ENCODE peak calls at places on chromosomes 16 and 17, in four cellular contexts. T is PC-3, R is MM.1S, F is HCT116. X is an unnamed sample.

GRCh38 chr17:73432624-73433190 is 120.9 kb upstream of the CDC42EP4 start:
- DNase-seq in T (no peak), R (no peak), F (no peak), X (no peak)

GRCh38 chr16:9847146-9847545 is 335.1 kb downstream of the GRIN2A start:
- DNase-seq in T (no peak), R (no peak), F (no peak), X (peak; percentile 12)

GRCh38 chr17:42670199-42670924 is 6.4 kb downstream of the PLEKHH3 start:
- DNase-seq in T (no peak), R (peak; percentile 3), F (no peak), X (no peak)

GRCh38 chr16:11152205-11152604 is 103.8 kb downstream of the SOCS1 start:
- DNase-seq in T (no peak), R (no peak), F (no peak), X (no peak)

GRCh38 chr17:40417258-40417608 is 463 bp downstream of the TOP2A start:
- DNase-seq in T (no peak), R (peak; percentile 31), F (no peak), X (no peak)

GRCh38 chr17:51260960-51261958 is 913 bp downstream of the UTP18 start:
- DNase-seq in T (peak; percentile 70), R (peak; percentile 73), F (peak; percentile 35), X (no peak)

GRCh38 chr17:43898446-43898845 is 8.9 kb downstream of the MPP2 start:
- DNase-seq in T (no peak), R (no peak), F (no peak), X (no peak)

GRCh38 chr17:27339836-27340550 is 46.1 kb downstream of the WSB1 start:
- DNase-seq in T (peak; percentile 47), R (no peak), F (peak; percentile 78), X (no peak)

GRCh38 chr16:78277374-78277773 is 177.9 kb downstream of the WWOX start:
- DNase-seq in T (no peak), R (no peak), F (no peak), X (no peak)

GRCh38 chr16:48123104-48123788 is 32.5 kb downstream of the ABCC12 start:
- DNase-seq in T (peak; percentile 98), R (no peak), F (peak; percentile 85), X (peak; percentile 99)

GRCh38 chr16:57131351-57131970 is 39.1 kb downstream of the CPNE2 start:
- DNase-seq in T (no peak), R (no peak), F (no peak), X (no peak)

GRCh38 chr16:67530013-67530939 is 1.6 kb downstream of the RIPOR1 start:
- DNase-seq in T (peak; percentile 32), R (peak; percentile 53), F (no peak), X (peak; percentile 65)

GRCh38 chr17:27038676-27039075 is 255.2 kb upstream of the WSB1 start:
- DNase-seq in T (peak; percentile 14), R (no peak), F (peak; percentile 16), X (no peak)

GRCh38 chr16:66462912-66463311 is 35.8 kb downstream of the BEAN1 start:
- DNase-seq in T (no peak), R (no peak), F (no peak), X (peak; percentile 62)

GRCh38 chr16:67959520-67959919 is 8.9 kb downstream of the SLC12A4 start:
- DNase-seq in T (no peak), R (no peak), F (no peak), X (peak; percentile 31)

GRCh38 chr16:69324585-69325253 is 5.7 kb downstream of the PDF start:
- DNase-seq in T (no peak), R (no peak), F (no peak), X (no peak)

GRCh38 chr17:35804658-35805192 is 4.6 kb upstream of the TAF15 start:
- DNase-seq in T (peak; percentile 85), R (peak; percentile 86), F (peak; percentile 87), X (peak; percentile 78)

GRCh38 chr16:85123891-85124635 is 11.8 kb upstream of the CIBAR2 start:
- DNase-seq in T (peak; percentile 42), R (no peak), F (no peak), X (peak; percentile 85)

GRCh38 chr16:57961538-57961937 is 9.4 kb downstream of the CNGB1 start:
- DNase-seq in T (no peak), R (no peak), F (no peak), X (no peak)

GRCh38 chr17:67434061-67434525 is 57.0 kb downstream of the PITPNC1 start:
- DNase-seq in T (no peak), R (no peak), F (no peak), X (no peak)

GRCh38 chr17:56269509-56269908 is 116.2 kb downstream of the ANKFN1 start:
- DNase-seq in T (no peak), R (no peak), F (no peak), X (peak; percentile 22)

GRCh38 chr17:50440172-50440837 is 14.3 kb downstream of the ACSF2 start:
- DNase-seq in T (peak; percentile 38), R (no peak), F (no peak), X (no peak)

GRCh38 chr17:7650509-7651096 is at the start of gene ATP1B2:
- DNase-seq in T (peak; percentile 47), R (peak; percentile 54), F (no peak), X (no peak)

GRCh38 chr17:7654832-7655540 is 4.3 kb downstream of the ATP1B2 start:
- DNase-seq in T (no peak), R (no peak), F (no peak), X (peak; percentile 7)

GRCh38 chr17:7651097-7651958 is 602 bp downstream of the ATP1B2 start:
- DNase-seq in T (no peak), R (no peak), F (no peak), X (no peak)

GRCh38 chr17:7652659-7653343 is 2.1 kb downstream of the ATP1B2 start:
- DNase-seq in T (no peak), R (no peak), F (no peak), X (no peak)

GRCh38 chr17:7651959-7652658 is 1.4 kb downstream of the ATP1B2 start:
- DNase-seq in T (no peak), R (no peak), F (no peak), X (no peak)
- TF ChIP-seq EZH2 in T (no peak), R (no peak), F (no peak), X (peak; percentile 73)

GRCh38 chr17:78645421-78646295 is 68.5 kb upstream of the DNAH17 start:
- DNase-seq in T (peak; percentile 35), R (peak; percentile 27), F (no peak), X (no peak)
- H3K4me3 ChIP-seq in T (no peak overlapping the region), R (peak overlapping the region; percentile 32), F (no peak overlapping the region), X (no peak overlapping the region)

GRCh38 chr16:47110939-47111338 is 32.8 kb downstream of the NETO2 start:
- DNase-seq in T (peak; percentile 18), R (no peak), F (no peak), X (no peak)

GRCh38 chr16:47113130-47113529 is 30.6 kb downstream of the NETO2 start:
- DNase-seq in T (no peak), R (no peak), F (no peak), X (no peak)

DNA sequence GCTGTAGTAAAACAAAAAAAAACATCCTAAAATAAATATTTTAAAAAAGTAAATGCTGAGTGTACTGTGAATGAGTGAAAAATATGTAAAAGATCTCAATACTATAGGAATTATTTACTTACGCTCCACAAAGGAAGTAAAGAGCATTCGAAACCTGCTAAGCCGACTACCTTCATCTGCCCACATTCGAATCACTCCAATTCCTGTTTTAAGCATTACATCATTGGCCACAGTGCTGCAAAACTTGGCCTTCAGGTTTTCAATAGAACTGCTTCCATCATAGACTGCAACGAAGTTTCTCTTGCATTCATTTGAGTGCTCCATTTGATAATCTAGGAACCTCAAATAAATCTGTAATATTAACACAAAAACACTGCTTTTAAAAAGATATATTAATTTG is 34.4 kb downstream of the NETO2 start:
- DNase-seq in T (no peak), R (no peak), F (no peak), X (no peak)
- H3K4me1 ChIP-seq in T (no peaks in the 10 kb centered on the region), R (no peaks in the 10 kb centered on the region), F (no peaks in the 10 kb centered on the region), X (no peaks in the 10 kb centered on the region)

DNA sequence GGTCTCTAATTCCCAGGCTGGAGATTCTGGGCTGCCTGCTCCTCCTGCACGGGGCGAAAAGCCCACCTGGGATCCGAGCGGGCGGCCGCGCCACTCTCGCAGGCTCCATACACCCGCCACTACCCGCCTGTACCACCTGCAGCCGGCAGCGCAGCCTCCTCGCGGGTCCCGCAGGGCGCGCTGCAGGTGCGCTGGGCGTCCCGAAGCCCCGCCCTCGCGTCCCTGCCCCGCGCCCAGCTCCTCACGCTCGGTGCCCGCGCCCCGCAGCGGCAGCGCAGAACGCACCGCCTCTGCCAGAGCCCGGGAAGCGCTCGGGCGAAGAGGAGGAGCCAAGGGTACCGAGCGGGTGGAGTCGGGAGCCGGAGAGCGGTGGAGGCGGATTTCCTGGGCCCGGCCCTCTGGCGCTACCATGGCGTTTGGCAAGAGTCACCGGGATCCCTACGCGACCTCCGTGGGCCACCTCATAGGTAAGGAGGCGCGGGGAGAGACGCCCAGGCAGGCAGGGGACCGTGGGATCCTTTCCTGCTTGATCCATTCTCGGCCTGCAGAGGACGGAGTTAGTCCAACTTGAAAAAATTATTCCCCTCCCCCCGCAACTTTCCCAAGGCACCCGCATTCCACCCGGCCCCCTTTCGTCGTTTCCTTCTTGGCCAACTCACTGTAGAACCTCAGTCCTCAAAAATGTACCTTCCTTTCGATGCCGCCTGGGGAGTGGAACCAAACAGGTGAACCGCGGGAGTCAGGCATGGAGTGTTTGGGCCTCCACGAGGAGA is at the start of gene TOM1L1:
- DNase-seq in T (peak; percentile 96), R (peak; percentile 76), F (peak; percentile 86), X (peak; percentile 47)
- TF ChIP-seq EZH2 in T (no peak), R (no peak), F (no peak), X (no peak)

GRCh38 chr16:22222998-22223397 is 16.9 kb downstream of the EEF2K start:
- DNase-seq in T (no peak), R (no peak), F (no peak), X (no peak)
- H3K4me3 ChIP-seq in T (no peak overlapping the region), R (no peak overlapping the region), F (no peak overlapping the region), X (no peak overlapping the region)

DNA sequence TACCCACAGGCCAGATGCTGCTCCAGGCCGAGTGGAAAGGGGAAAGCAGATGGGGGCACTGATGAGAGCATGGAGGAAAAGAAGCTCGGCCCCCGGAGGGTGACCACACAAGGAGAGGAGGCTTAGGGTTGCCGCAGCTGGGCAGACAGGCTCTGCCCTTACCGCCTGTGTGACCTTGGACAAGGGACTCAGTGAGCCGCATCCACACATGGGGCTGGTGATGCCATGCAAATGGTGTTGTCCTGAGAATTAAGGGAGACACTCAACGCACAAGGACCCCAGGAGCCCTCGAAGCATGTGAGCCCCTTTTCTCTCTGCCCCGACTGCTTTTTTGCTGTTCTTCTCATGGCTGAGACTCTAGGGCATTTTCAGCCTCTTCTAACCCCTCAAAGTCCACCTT is 61.0 kb downstream of the PLXDC1 start:
- DNase-seq in T (no peak), R (no peak), F (no peak), X (no peak)
- H3K4me1 ChIP-seq in T (no peaks in the 10 kb centered on the region), R (no peaks in the 10 kb centered on the region), F (no peaks in the 10 kb centered on the region), X (no peaks in the 10 kb centered on the region)

X was measured in astrocyte.